ENCODE peak calls at places on chromosomes 3 and 15, in four cellular contexts. One of them, this sample, is unnamed.

GRCh38 chr3:38811822-38812221 is 4.2 kb downstream of the SCN10A start:
- DNase-seq in CD4-positive, alpha-beta memory T cell: no peak
- DNase-seq in cardiac muscle cell: no peak
- DNase-seq in CD8-positive, alpha-beta memory T cell: no peak
- DNase-seq in this sample: no peak

GRCh38 chr3:44954962-44955361 is 21.0 kb downstream of the ZDHHC3 start:
- DNase-seq in CD4-positive, alpha-beta memory T cell: no peak
- DNase-seq in cardiac muscle cell: no peak
- DNase-seq in CD8-positive, alpha-beta memory T cell: no peak
- DNase-seq in this sample: peak; percentile 69

GRCh38 chr3:43855674-43856299 is 165.0 kb downstream of the ABHD5 start:
- DNase-seq in CD4-positive, alpha-beta memory T cell: peak; percentile 3
- DNase-seq in cardiac muscle cell: peak; percentile 71
- DNase-seq in CD8-positive, alpha-beta memory T cell: no peak
- DNase-seq in this sample: peak; percentile 94

GRCh38 chr15:68354923-68355322 is 77.0 kb downstream of the ITGA11 start:
- DNase-seq in CD4-positive, alpha-beta memory T cell: no peak
- DNase-seq in cardiac muscle cell: no peak
- DNase-seq in CD8-positive, alpha-beta memory T cell: no peak
- DNase-seq in this sample: no peak

GRCh38 chr15:40534371-40534770 is 30.5 kb downstream of the CCDC32 start:
- DNase-seq in CD4-positive, alpha-beta memory T cell: no peak
- DNase-seq in cardiac muscle cell: no peak
- DNase-seq in CD8-positive, alpha-beta memory T cell: no peak
- DNase-seq in this sample: no peak

GRCh38 chr3:131072845-131073244 is 46.2 kb downstream of the NEK11 start:
- DNase-seq in CD4-positive, alpha-beta memory T cell: no peak
- DNase-seq in cardiac muscle cell: no peak
- DNase-seq in CD8-positive, alpha-beta memory T cell: no peak
- DNase-seq in this sample: peak; percentile 15

GRCh38 chr3:46427929-46428833 is 21.1 kb downstream of the CCRL2 start:
- DNase-seq in CD4-positive, alpha-beta memory T cell: no peak
- DNase-seq in cardiac muscle cell: peak; percentile 49
- DNase-seq in CD8-positive, alpha-beta memory T cell: no peak
- DNase-seq in this sample: peak; percentile 57

GRCh38 chr3:148957586-148957985 is 33.8 kb upstream of the GYG1 start:
- DNase-seq in CD4-positive, alpha-beta memory T cell: no peak
- DNase-seq in cardiac muscle cell: peak; percentile 28
- DNase-seq in CD8-positive, alpha-beta memory T cell: no peak
- DNase-seq in this sample: peak; percentile 58

GRCh38 chr3:39067286-39067685 is 15.5 kb downstream of the WDR48 start:
- DNase-seq in CD4-positive, alpha-beta memory T cell: no peak
- DNase-seq in cardiac muscle cell: no peak
- DNase-seq in CD8-positive, alpha-beta memory T cell: no peak
- DNase-seq in this sample: no peak

GRCh38 chr3:172171396-172172075 is 132.2 kb downstream of the FNDC3B start:
- DNase-seq in CD4-positive, alpha-beta memory T cell: no peak
- DNase-seq in cardiac muscle cell: no peak
- DNase-seq in CD8-positive, alpha-beta memory T cell: no peak
- DNase-seq in this sample: no peak

DNA sequence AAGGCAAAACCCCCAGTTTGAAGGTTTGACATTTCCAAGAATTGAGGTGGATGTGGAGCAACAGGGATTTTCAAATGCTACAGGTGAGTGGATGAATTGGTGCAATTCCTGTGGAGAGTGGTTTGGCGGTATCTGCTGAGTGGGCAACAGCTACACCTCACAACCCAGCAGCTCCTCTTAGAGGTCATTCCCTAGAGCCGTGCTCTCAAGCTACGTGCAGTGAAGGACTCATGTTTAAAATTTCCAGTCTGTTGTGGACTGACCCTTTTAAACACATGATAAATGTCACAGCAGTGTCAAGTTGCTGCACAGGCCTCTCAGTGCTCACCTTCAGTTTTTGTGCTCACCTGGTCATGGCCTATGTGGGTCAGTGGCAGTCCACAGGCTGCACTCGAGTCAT is 9.5 kb downstream of the C3orf20 start:
- DNase-seq in CD4-positive, alpha-beta memory T cell: no peak
- DNase-seq in cardiac muscle cell: no peak
- DNase-seq in CD8-positive, alpha-beta memory T cell: no peak
- DNase-seq in this sample: no peak
- H3K4me3 ChIP-seq in CD4-positive, alpha-beta memory T cell: no peak overlapping the region
- H3K4me3 ChIP-seq in cardiac muscle cell: no peak overlapping the region
- H3K4me3 ChIP-seq in CD8-positive, alpha-beta memory T cell: no peak overlapping the region
- H3K4me3 ChIP-seq in this sample: no peak overlapping the region

GRCh38 chr15:91975241-91975978 is 121.9 kb downstream of the SLCO3A1 start:
- DNase-seq in CD4-positive, alpha-beta memory T cell: no peak
- DNase-seq in cardiac muscle cell: no peak
- DNase-seq in CD8-positive, alpha-beta memory T cell: no peak
- DNase-seq in this sample: no peak
- H3K27ac ChIP-seq in CD4-positive, alpha-beta memory T cell: no peak overlapping the region
- H3K27ac ChIP-seq in cardiac muscle cell: no peak overlapping the region
- H3K27ac ChIP-seq in CD8-positive, alpha-beta memory T cell: no peak overlapping the region
- H3K27ac ChIP-seq in this sample: peak overlapping the region; percentile 33

DNA sequence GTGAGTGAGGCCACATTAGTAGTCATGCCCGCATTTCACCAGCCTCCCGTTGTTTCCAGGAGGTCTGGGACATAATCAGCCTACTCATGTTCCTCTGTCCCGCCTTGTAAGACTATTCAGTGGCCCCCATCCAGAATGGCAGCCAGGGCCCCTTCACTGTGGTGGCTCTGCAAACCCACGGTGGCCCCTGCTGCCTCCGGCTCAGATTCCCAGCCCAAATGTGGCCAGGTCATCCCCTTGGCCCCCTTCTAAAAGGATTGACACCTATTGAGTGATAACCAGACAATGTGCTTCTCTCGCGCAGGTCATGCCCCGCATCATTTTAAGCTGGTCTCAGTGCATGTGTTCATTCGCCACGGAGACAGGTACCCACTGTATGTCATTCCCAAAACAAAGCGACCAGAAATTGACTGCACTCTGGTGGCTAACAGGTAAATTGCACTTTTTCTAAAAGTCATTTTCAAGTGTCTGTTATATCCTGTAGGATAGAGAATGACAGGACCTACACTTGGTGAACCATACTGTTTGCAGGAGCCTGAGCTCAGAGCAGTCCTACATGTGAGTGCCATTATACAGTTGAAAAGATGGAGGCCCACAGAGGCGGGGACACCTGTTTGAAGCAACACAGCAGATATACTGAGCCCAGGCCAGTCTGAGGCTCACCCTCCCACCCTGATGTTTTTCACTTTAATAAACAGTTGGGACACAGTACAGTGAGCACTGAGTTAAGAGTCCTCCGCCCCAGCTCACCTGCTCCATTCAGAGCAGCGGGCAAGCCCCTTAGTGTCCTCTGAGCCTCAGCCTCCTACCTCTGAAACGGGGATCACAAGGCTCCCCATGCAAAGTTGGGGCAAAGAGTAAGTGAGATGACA is 47.7 kb downstream of the PXYLP1 start:
- DNase-seq in CD4-positive, alpha-beta memory T cell: peak; percentile 39
- DNase-seq in cardiac muscle cell: peak; percentile 27
- DNase-seq in CD8-positive, alpha-beta memory T cell: no peak
- DNase-seq in this sample: peak; percentile 59
- H3K4me3 ChIP-seq in CD4-positive, alpha-beta memory T cell: no peak overlapping the region
- H3K4me3 ChIP-seq in cardiac muscle cell: no peak overlapping the region
- H3K4me3 ChIP-seq in CD8-positive, alpha-beta memory T cell: no peak overlapping the region
- H3K4me3 ChIP-seq in this sample: no peak overlapping the region

GRCh38 chr15:38769492-38769891 is 204.9 kb upstream of the RASGRP1 start:
- DNase-seq in CD4-positive, alpha-beta memory T cell: no peak
- DNase-seq in cardiac muscle cell: no peak
- DNase-seq in CD8-positive, alpha-beta memory T cell: no peak
- DNase-seq in this sample: no peak

DNA sequence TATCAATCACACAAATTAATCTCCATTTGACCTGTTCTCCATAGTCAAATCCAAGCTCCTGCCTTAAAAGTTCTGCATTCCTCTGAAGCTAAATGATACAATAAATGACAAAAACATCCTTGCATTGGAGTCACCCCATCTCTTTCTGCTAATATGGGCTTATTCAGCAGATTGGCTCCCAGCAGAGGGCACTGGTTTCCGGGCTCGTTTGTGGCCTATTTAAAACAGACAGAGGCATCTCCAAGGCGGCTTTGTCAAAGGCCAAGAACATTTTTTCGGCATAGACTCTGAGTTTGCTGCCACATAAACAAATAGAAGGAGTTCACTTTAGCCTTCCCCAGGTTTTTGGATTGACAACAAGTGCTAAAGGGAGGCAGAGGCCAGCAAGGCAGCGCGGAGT is 204.4 kb upstream of the RASGRP1 start:
- DNase-seq in CD4-positive, alpha-beta memory T cell: no peak
- DNase-seq in cardiac muscle cell: peak; percentile 36
- DNase-seq in CD8-positive, alpha-beta memory T cell: no peak
- DNase-seq in this sample: no peak
- H3K27ac ChIP-seq in CD4-positive, alpha-beta memory T cell: no peak overlapping the region
- H3K27ac ChIP-seq in cardiac muscle cell: no peak overlapping the region
- H3K27ac ChIP-seq in CD8-positive, alpha-beta memory T cell: no peak overlapping the region
- H3K27ac ChIP-seq in this sample: no peak overlapping the region